ENCODE peak calls at places on chromosomes 13 and 19, in four cellular contexts. C is BE2C; X is CD4-positive, alpha-beta T cell; A is BJ. M is an unnamed sample.

GRCh38 chr19:38862321-38863059 is 12.7 kb upstream of the HNRNPL start:
- DNase-seq in X (no peak), A (peak; percentile 84), C (peak; percentile 91), M (no peak)

GRCh38 chr19:53865918-53866696 is 1.6 kb upstream of the MYADM start:
- DNase-seq in X (peak; percentile 61), C (peak; percentile 80), A (no peak), M (peak; percentile 75)

GRCh38 chr19:40070058-40070457 is 14.0 kb upstream of the ZNF780B start:
- DNase-seq in A (no peak), C (no peak), X (no peak), M (no peak)

GRCh38 chr13:98983182-98983581 is 5.3 kb upstream of the DOCK9 start:
- DNase-seq in A (no peak), C (no peak), X (no peak), M (no peak)

GRCh38 chr19:45423589-45424190 is at the start of gene ERCC1:
- DNase-seq in C (peak; percentile 98), X (peak; percentile 36), A (no peak), M (peak; percentile 79)

GRCh38 chr13:113607477-113608245 is 23.1 kb downstream of the TFDP1 start:
- DNase-seq in X (no peak), A (no peak), C (no peak), M (no peak)

GRCh38 chr19:50205681-50206138 is 2.3 kb downstream of the MYH14 start:
- DNase-seq in A (no peak), C (no peak), X (no peak), M (no peak)

GRCh38 chr13:94330552-94331071 is 148.9 kb downstream of the DCT start:
- DNase-seq in A (no peak), X (no peak), C (no peak), M (no peak)

GRCh38 chr19:3071764-3072163 is 9.5 kb upstream of the TLE5 start:
- DNase-seq in X (no peak), C (no peak), A (no peak), M (no peak)

GRCh38 chr13:98584668-98585397 is 7.9 kb upstream of the STK24 start:
- DNase-seq in A (no peak), C (no peak), X (no peak), M (no peak)

GRCh38 chr13:109778102-109778542 is 8.3 kb downstream of the IRS2 start:
- DNase-seq in C (no peak), X (no peak), A (no peak), M (no peak)

GRCh38 chr19:55962186-55962585 is 14.6 kb downstream of the NLRP8 start:
- DNase-seq in X (no peak), A (no peak), C (no peak), M (no peak)

GRCh38 chr19:2210206-2210605 is 25.9 kb downstream of the PLEKHJ1 start:
- DNase-seq in A (no peak), C (no peak), X (no peak), M (no peak)

GRCh38 chr13:110015253-110015652 is 228.9 kb upstream of the IRS2 start:
- DNase-seq in C (no peak), X (no peak), A (no peak), M (no peak)

GRCh38 chr13:109569938-109570711 is 216.3 kb downstream of the IRS2 start:
- DNase-seq in X (peak; percentile 6), A (no peak), C (no peak), M (peak; percentile 52)

GRCh38 chr19:47609885-47610545 is 1.1 kb downstream of the BICRA start:
- DNase-seq in A (no peak), X (peak; percentile 58), C (peak; percentile 75), M (peak; percentile 48)

GRCh38 chr13:98739023-98739422 is 13.4 kb downstream of the SLC15A1 start:
- DNase-seq in X (no peak), A (no peak), C (no peak), M (no peak)

GRCh38 chr13:100549316-100549715 is 39.3 kb downstream of the GGACT start:
- DNase-seq in A (no peak), C (no peak), X (no peak), M (no peak)

GRCh38 chr13:20525601-20526544 is at the start of gene CRYL1:
- DNase-seq in C (peak; percentile 74), A (no peak), X (peak; percentile 71), M (peak; percentile 60)

GRCh38 chr13:44272692-44273091 is 100.9 kb upstream of the SERP2 start:
- DNase-seq in A (no peak), X (no peak), C (no peak), M (no peak)

GRCh38 chr19:9966448-9966847 is 30.1 kb upstream of the OLFM2 start:
- DNase-seq in A (no peak), C (no peak), X (no peak), M (no peak)

GRCh38 chr13:109131698-109132257 is 502.4 kb downstream of the MYO16 start:
- DNase-seq in C (no peak), X (no peak), A (no peak), M (no peak)

GRCh38 chr13:44307255-44307654 is 66.4 kb upstream of the SERP2 start:
- DNase-seq in C (no peak), X (no peak), A (no peak), M (no peak)

GRCh38 chr13:93522486-93522885 is 295.9 kb downstream of the GPC6 start:
- DNase-seq in X (no peak), A (no peak), C (no peak), M (no peak)

GRCh38 chr19:18919086-18919894 is at the start of the genes COPE and DDX49:
- DNase-seq in C (peak; percentile 96), A (peak; percentile 100), X (peak; percentile 95), M (peak; percentile 98)

GRCh38 chr13:98482476-98483444 is 94.1 kb downstream of the STK24 start:
- DNase-seq in X (no peak), C (no peak), A (no peak), M (no peak)

GRCh38 chr13:38542601-38543000 is 144.3 kb upstream of the FREM2 start:
- DNase-seq in X (no peak), A (no peak), C (no peak), M (no peak)

GRCh38 chr19:57452307-57452706 is 4.6 kb downstream of the VN1R1 start:
- DNase-seq in C (no peak), A (no peak), X (no peak), M (no peak)

GRCh38 chr19:23817519-23817918 is 58.8 kb upstream of the ZNF681 start:
- DNase-seq in C (peak; percentile 49), A (no peak), X (peak; percentile 32), M (no peak)

GRCh38 chr13:101916108-101916757 is 463.8 kb downstream of the ITGBL1 start:
- DNase-seq in C (peak; percentile 83), A (no peak), X (no peak), M (no peak)

GRCh38 chr13:49409008-49409407 is 34.9 kb downstream of the CAB39L start:
- DNase-seq in C (no peak), A (no peak), X (no peak), M (no peak)

GRCh38 chr13:71602327-71602726 is 264.7 kb downstream of the DACH1 start:
- DNase-seq in X (no peak), C (no peak), A (no peak), M (no peak)